ENCODE peak calls at places on chromosomes 6 and 20, in seven cellular contexts. A is Calu3, H is A549, U is WTC11, E is astrocyte of the spinal cord, D is neural progenitor cell, R is B cell. G is an unnamed sample.

GRCh38 chr6:56868687-56869086 is 86.2 kb upstream of the BEND6 start:
- DNase-seq in A (no peak), H (peak; percentile 37), U (no peak), E (peak; percentile 71), D (no peak), R (no peak), G (no peak)

GRCh38 chr6:166911248-166911677 is 45.1 kb downstream of the RNASET2 start:
- DNase-seq in A (no peak), H (no peak), U (no peak), E (no peak), D (no peak), R (no peak), G (no peak)

GRCh38 chr6:41767112-41767946 is 12.4 kb downstream of the FRS3 start:
- DNase-seq in A (peak; percentile 79), H (peak; percentile 26), U (no peak), E (peak; percentile 33), D (no peak), R (no peak), G (peak; percentile 68)

GRCh38 chr6:117477988-117478852 is 4.3 kb upstream of the DCBLD1 start:
- DNase-seq in A (no peak), H (peak; percentile 43), U (peak; percentile 11), E (no peak), D (peak; percentile 30), R (no peak), G (peak; percentile 33)

GRCh38 chr6:45487645-45488044 is 109.9 kb upstream of the SUPT3H start:
- DNase-seq in A (no peak), H (no peak), U (no peak), E (no peak), D (no peak), R (no peak), G (no peak)

GRCh38 chr20:408843-409696 is 971 bp downstream of the RBCK1 start:
- DNase-seq in A (no peak), H (no peak), U (no peak), E (no peak), D (peak; percentile 16), R (no peak), G (no peak)

GRCh38 chr6:107636486-107636885 is 146.6 kb downstream of the SOBP start:
- DNase-seq in A (no peak), H (no peak), U (peak; percentile 58), E (no peak), D (peak; percentile 33), R (no peak), G (no peak)

GRCh38 chr6:151229401-151230276 is 10.1 kb upstream of the AKAP12 start:
- DNase-seq in A (no peak), H (no peak), U (no peak), E (no peak), D (no peak), R (no peak), G (no peak)

GRCh38 chr6:15547379-15547778 is 115.4 kb downstream of the DTNBP1 start:
- DNase-seq in A (no peak), H (no peak), U (no peak), E (no peak), D (peak; percentile 16), R (no peak), G (no peak)

GRCh38 chr20:58700121-58700780 is 7.7 kb downstream of the NPEPL1 start:
- DNase-seq in A (no peak), H (no peak), U (peak; percentile 6), E (no peak), D (no peak), R (no peak), G (no peak)

GRCh38 chr20:50165687-50166554 is 12.4 kb upstream of the PEDS1 start:
- DNase-seq in A (peak; percentile 99), H (peak; percentile 100), U (peak; percentile 82), E (peak; percentile 100), D (peak; percentile 87), R (peak; percentile 67), G (peak; percentile 98)
- TF ChIP-seq CTCF in A (no peak), H (no peak), U (no peak), E (no peak), D (no peak), R (no peak), G (no peak)

DNA sequence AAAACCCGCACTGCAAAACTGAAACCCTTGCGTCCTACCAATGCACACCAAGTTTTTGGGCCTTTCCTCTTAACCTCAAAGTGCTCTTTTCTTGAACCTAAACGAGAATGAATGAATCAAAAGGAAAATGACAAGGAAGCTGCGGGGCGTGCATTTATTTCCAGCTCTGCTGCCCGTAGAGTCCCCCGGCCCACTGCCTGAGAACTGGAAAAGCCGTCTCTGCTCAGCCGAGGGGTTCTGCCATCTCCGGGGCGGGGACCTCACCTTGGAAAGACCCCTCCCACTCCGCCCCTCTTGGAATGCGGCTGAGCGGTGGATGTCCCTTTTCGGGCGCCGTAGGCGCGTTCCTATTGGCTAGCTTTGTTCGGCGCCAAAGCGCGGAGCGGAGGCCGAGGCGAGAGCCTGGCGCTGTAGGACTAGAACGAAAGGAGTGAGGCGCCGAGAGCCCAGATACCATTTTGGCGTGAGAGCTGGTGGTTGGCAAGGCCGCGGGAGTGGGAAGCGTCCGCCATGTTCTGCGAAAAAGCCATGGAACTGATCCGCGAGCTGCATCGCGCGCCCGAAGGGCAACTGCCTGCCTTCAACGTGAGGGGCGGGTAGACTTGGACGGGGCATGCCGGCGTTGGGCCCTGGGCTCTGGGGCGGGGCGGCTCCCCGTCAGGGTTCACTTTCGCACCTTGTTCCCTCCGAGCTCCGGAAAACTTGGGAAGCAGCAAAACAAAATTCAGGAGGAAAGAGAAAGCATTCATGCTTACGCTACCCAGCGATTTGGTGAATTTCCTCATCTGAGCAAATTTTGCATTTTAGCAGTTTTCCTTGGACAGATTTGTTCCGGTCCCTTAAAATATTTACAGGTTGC is at the start of gene GINS1:
- DNase-seq in A (peak; percentile 80), H (peak; percentile 96), U (peak; percentile 98), E (peak; percentile 90), D (peak; percentile 96), R (peak; percentile 82), G (peak; percentile 92)
- TF ChIP-seq CTCF in A (no peak), H (no peak), U (no peak), E (no peak), D (peak; percentile 3), R (no peak), G (no peak)

GRCh38 chr20:9457055-9457454 is 57.3 kb upstream of the LAMP5 start:
- DNase-seq in A (no peak), H (no peak), U (no peak), E (no peak), D (no peak), R (no peak), G (no peak)

GRCh38 chr20:9454781-9455180 is 59.6 kb upstream of the LAMP5 start:
- DNase-seq in A (no peak), H (no peak), U (no peak), E (no peak), D (no peak), R (no peak), G (no peak)

GRCh38 chr20:9460518-9460917 is 53.9 kb upstream of the LAMP5 start:
- DNase-seq in A (peak; percentile 2), H (peak; percentile 21), U (no peak), E (peak; percentile 51), D (no peak), R (no peak), G (no peak)

GRCh38 chr20:9458075-9458818 is 56.1 kb upstream of the LAMP5 start:
- DNase-seq in A (peak; percentile 13), H (peak; percentile 38), U (peak; percentile 47), E (peak; percentile 44), D (peak; percentile 68), R (no peak), G (peak; percentile 18)
- TF ChIP-seq CTCF in A (no peak), H (no peak), U (no peak), E (peak; percentile 33), D (peak; percentile 50), R (no peak), G (no peak)

GRCh38 chr6:33958208-33958862 is 154.5 kb upstream of the MLN start:
- DNase-seq in A (no peak), H (no peak), U (peak; percentile 75), E (no peak), D (peak; percentile 77), R (no peak), G (peak; percentile 43)
- TF ChIP-seq CTCF in A (peak; percentile 52), H (peak; percentile 23), U (peak; percentile 57), E (peak; percentile 21), D (peak; percentile 65), R (no peak), G (no peak)

DNA sequence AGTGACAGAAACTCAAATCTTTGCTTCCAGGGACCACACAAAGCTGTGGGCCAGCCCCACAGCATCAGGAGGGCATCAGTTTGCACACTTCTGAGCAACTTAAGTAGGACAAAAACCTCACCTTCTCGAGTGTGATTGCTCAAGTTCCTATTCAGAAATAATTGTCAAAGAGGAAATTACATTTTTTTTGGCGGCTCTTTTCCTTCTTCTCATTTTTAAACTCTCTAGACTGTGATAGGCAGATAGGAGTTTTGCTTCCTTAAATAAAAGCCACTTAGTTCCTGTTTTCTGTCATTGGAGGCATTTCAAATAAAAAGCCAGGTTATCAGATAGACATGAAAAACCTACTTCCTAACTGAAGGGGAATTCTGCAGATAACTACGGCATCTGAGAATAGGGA is 11.2 kb upstream of the TAGAP start:
- DNase-seq in A (no peak), H (no peak), U (no peak), E (no peak), D (no peak), R (peak; percentile 58), G (no peak)
- TF ChIP-seq CTCF in A (no peak), H (no peak), U (no peak), E (no peak), D (no peak), R (no peak), G (no peak)

DNA sequence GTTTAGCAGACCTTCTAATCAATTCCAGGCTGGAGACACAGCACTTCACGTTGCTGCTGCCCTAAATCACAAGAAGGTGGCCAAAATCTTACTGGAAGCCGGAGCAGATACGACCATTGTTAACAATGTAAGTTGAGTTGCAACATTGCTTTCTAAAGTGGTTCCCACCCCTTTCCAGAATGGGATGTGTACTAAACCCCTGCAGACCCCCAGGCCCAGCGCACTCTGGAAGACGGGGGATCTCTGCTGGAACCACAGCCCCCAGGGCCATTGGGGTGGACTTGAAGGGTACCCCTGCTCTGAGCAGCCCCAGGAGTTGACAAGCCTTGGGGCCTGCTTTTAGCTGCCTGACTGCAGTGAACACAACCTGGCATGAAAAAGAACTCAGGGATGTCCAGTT is 22.0 kb downstream of the LYRM2 start:
- DNase-seq in A (no peak), H (no peak), U (no peak), E (no peak), D (no peak), R (no peak), G (no peak)
- TF ChIP-seq CTCF in A (no peak), H (no peak), U (no peak), E (no peak), D (no peak), R (no peak), G (no peak)

DNA sequence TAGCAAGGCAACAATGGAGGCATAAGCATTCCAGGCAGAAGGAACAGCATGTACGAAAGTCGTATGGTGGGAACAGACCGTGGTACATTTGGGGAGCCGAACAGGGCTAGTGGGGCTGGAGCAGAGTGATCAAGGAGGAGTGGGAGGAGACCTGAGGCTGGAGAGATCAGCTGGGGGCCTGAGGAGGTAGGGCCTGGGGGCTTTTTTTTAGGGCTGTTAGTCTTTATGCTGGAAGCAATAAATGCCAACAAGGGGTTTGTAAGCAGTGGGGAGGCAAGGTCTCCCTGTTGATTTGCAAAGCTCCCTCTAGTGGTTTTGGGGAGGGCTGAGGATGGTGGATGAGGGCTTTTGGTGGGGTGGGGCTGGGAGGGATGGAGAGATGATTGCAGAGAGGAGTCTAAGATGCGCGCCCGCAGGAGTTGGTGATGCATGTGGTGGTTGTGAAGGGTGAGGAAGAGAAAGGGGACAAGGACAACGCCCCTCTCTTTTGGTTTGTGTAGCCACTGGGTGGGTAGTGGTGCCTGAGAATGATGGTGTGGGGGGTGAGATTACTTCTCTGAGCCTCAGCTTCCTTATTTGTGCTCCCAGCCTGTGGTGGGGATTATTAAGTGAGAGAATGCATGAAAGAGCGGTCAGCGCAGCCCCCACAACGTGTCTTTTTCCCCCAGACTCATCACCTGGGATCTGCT is 74.1 kb upstream of the TOX2 start:
- DNase-seq in A (peak; percentile 42), H (peak; percentile 40), U (peak; percentile 52), E (no peak), D (peak; percentile 60), R (peak; percentile 50), G (peak; percentile 19)
- TF ChIP-seq CTCF in A (peak; percentile 67), H (peak; percentile 45), U (no peak), E (peak; percentile 56), D (peak; percentile 59), R (peak; percentile 25), G (no peak)

G was measured in colonic mucosa.